ENCODE peak calls at places on chromosomes 12 and 14, in four cellular contexts. One of them, this sample, is unnamed.

GRCh38 chr14:68307769-68308168 is 485.1 kb downstream of the ZFP36L1 start:
- DNase-seq in fibroblast of the aortic adventitia: peak; percentile 75
- DNase-seq in tibial nerve: no peak
- DNase-seq in M059J: no peak
- DNase-seq in this sample: no peak

GRCh38 chr12:130839770-130840355 is 813 bp upstream of the STX2 start:
- DNase-seq in M059J: no peak
- DNase-seq in fibroblast of the aortic adventitia: no peak
- DNase-seq in tibial nerve: no peak
- DNase-seq in this sample: no peak

GRCh38 chr14:64930085-64930843 is 12.3 kb downstream of the GPX2 start:
- DNase-seq in tibial nerve: no peak
- DNase-seq in M059J: no peak
- DNase-seq in fibroblast of the aortic adventitia: peak; percentile 42
- DNase-seq in this sample: no peak

GRCh38 chr14:92403981-92404380 is 81.0 kb downstream of the SLC24A4 start:
- DNase-seq in M059J: no peak
- DNase-seq in tibial nerve: no peak
- DNase-seq in fibroblast of the aortic adventitia: no peak
- DNase-seq in this sample: no peak

GRCh38 chr12:124939428-124940142 is 25.1 kb upstream of the UBC start:
- DNase-seq in M059J: peak; percentile 93
- DNase-seq in fibroblast of the aortic adventitia: peak; percentile 99
- DNase-seq in tibial nerve: peak; percentile 91
- DNase-seq in this sample: peak; percentile 98

GRCh38 chr12:76790564-76791552 is 26.9 kb downstream of the ZDHHC17 start:
- DNase-seq in M059J: peak; percentile 26
- DNase-seq in fibroblast of the aortic adventitia: peak; percentile 51
- DNase-seq in tibial nerve: no peak
- DNase-seq in this sample: peak; percentile 57

GRCh38 chr12:121537814-121538698 is 42.8 kb downstream of the KDM2B start:
- DNase-seq in fibroblast of the aortic adventitia: no peak
- DNase-seq in M059J: no peak
- DNase-seq in tibial nerve: no peak
- DNase-seq in this sample: peak; percentile 29

GRCh38 chr12:58580095-58580494 is 340.2 kb downstream of the LRIG3 start:
- DNase-seq in tibial nerve: no peak
- DNase-seq in fibroblast of the aortic adventitia: no peak
- DNase-seq in M059J: no peak
- DNase-seq in this sample: peak; percentile 48

GRCh38 chr14:64835431-64835830 is 44.3 kb downstream of the SPTB start:
- DNase-seq in M059J: no peak
- DNase-seq in tibial nerve: no peak
- DNase-seq in fibroblast of the aortic adventitia: no peak
- DNase-seq in this sample: no peak

GRCh38 chr14:63857467-63858030 is 4.7 kb downstream of the SYNE2 start:
- DNase-seq in tibial nerve: no peak
- DNase-seq in fibroblast of the aortic adventitia: no peak
- DNase-seq in M059J: peak; percentile 60
- DNase-seq in this sample: peak; percentile 32

GRCh38 chr14:23454445-23454856 is 15.1 kb upstream of the NGDN start:
- DNase-seq in tibial nerve: no peak
- DNase-seq in M059J: no peak
- DNase-seq in fibroblast of the aortic adventitia: no peak
- DNase-seq in this sample: no peak

GRCh38 chr12:118404876-118405521 is 28.6 kb downstream of the SUDS3 start:
- DNase-seq in M059J: peak; percentile 75
- DNase-seq in fibroblast of the aortic adventitia: peak; percentile 72
- DNase-seq in tibial nerve: peak; percentile 87
- DNase-seq in this sample: peak; percentile 85

GRCh38 chr12:29707846-29708245 is 75.9 kb downstream of the TMTC1 start:
- DNase-seq in tibial nerve: no peak
- DNase-seq in M059J: no peak
- DNase-seq in fibroblast of the aortic adventitia: no peak
- DNase-seq in this sample: no peak